ENCODE peak calls at places on chromosomes 2 and 18, in four cellular contexts. A is sigmoid colon, U is SK-N-SH, S is transverse colon. T is an unnamed sample.

GRCh38 chr2:181117176-181117925 is 136.9 kb downstream of the UBE2E3 start:
- DNase-seq in S (no peak), A (no peak), U (no peak), T (no peak)

GRCh38 chr18:75785175-75785574 is 357.7 kb upstream of the SMIM21 start:
- DNase-seq in A (no peak), U (no peak), S (no peak), T (no peak)

GRCh38 chr18:77042583-77042982 is 90.0 kb downstream of the MBP start:
- DNase-seq in A (no peak), S (no peak), U (no peak), T (no peak)

GRCh38 chr18:22432672-22433137 is 15.0 kb upstream of the CTAGE1 start:
- DNase-seq in A (peak), U (no peak), S (peak), T (peak)

GRCh38 chr2:98445167-98445522 is 487 bp downstream of the INPP4A start:
- DNase-seq in U (no peak), A (no peak), S (no peak), T (no peak)

GRCh38 chr18:26646897-26647296 is 98.5 kb upstream of the KCTD1 start:
- DNase-seq in U (no peak), S (no peak), A (no peak), T (no peak)

GRCh38 chr2:238747114-238747513 is 100.8 kb upstream of the TWIST2 start:
- DNase-seq in S (no peak), A (no peak), U (no peak), T (no peak)

GRCh38 chr2:31216734-31217133 is 581 bp downstream of the CAPN14 start:
- DNase-seq in U (no peak), A (no peak), S (no peak), T (no peak)

GRCh38 chr2:1515986-1516797 is 102.9 kb downstream of the TPO start:
- DNase-seq in U (no peak), S (no peak), A (peak), T (no peak)

GRCh38 chr2:38690499-38691420 is 24.8 kb downstream of the GALM start:
- DNase-seq in A (no peak), U (peak), S (peak), T (no peak)

GRCh38 chr2:115162454-115163293 is 720.2 kb downstream of the DPP10 start:
- DNase-seq in A (no peak), S (no peak), U (peak), T (no peak)

GRCh38 chr2:84152471-84152870 is 306.6 kb downstream of the SUCLG1 start:
- DNase-seq in U (no peak), S (no peak), A (no peak), T (no peak)

GRCh38 chr2:23606196-23606595 is 221.2 kb downstream of the KLHL29 start:
- DNase-seq in S (no peak), U (no peak), A (peak), T (no peak)

GRCh38 chr2:171999125-171999524 is 628 bp upstream of the METAP1D start:
- DNase-seq in S (no peak), A (no peak), U (no peak), T (no peak)

GRCh38 chr2:239106314-239106908 is 258.5 kb downstream of the TWIST2 start:
- DNase-seq in U (peak), S (peak), A (no peak), T (no peak)

GRCh38 chr2:24969784-24970183 is 2.0 kb downstream of the DNAJC27 start:
- DNase-seq in U (no peak), A (no peak), S (no peak), T (no peak)

GRCh38 chr2:149972039-149972438 is 384.5 kb upstream of the MMADHC start:
- DNase-seq in A (no peak), U (no peak), S (no peak), T (no peak)

GRCh38 chr2:28276076-28276618 is 116.5 kb upstream of the FOSL2 start:
- DNase-seq in S (no peak), A (no peak), U (no peak), T (no peak)

GRCh38 chr2:160368988-160369935 is 124.3 kb downstream of the RBMS1 start:
- DNase-seq in U (no peak), S (no peak), A (no peak), T (no peak)

GRCh38 chr18:76819411-76820136 is 2.8 kb upstream of the ZNF236 start:
- DNase-seq in S (no peak), U (no peak), A (peak), T (no peak)

GRCh38 chr2:128306081-128306930 is 12.4 kb downstream of the HS6ST1 start:
- DNase-seq in U (no peak), S (peak), A (peak), T (peak)

GRCh38 chr2:128304330-128304714 is 14.3 kb downstream of the HS6ST1 start:
- DNase-seq in S (no peak), U (no peak), A (peak), T (no peak)

GRCh38 chr2:128304715-128305554 is 13.7 kb downstream of the HS6ST1 start:
- DNase-seq in A (peak), S (peak), U (no peak), T (peak)

GRCh38 chr2:128306931-128307460 is 11.7 kb downstream of the HS6ST1 start:
- DNase-seq in A (peak), U (no peak), S (no peak), T (peak)

GRCh38 chr2:128305555-128306080 is 13.1 kb downstream of the HS6ST1 start:
- DNase-seq in U (no peak), A (peak), S (no peak), T (no peak)
- H3K27ac ChIP-seq in U (peak), A (peak), S (peak), T (peak)

DNA sequence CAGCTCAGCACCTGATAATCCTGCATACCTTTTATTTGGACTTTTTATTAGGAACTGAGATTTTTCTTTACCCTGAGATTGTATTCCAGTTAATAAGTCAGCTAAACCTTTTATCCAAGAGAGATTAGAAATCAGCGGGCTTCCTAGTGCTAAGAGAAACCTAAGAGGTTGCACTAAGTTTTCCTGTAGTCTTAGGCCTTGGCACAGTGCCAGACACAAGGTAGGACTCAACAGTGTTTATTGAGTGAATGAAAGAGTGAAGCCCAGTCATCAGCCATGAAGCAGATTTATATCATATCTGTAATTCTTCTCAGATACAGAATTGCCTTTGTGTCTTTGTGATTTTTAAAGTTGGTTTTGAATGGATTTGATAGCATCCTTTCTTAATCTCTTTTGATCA is 13.6 kb downstream of the OTX1 start:
- DNase-seq in S (no peak), A (no peak), U (no peak), T (no peak)
- TF ChIP-seq EP300 in S (no peak), A (no peak), U (no peak), T (no peak)

GRCh38 chr18:29436459-29436858 is 1259.5 kb upstream of the CDH2 start:
- DNase-seq in A (no peak), U (no peak), S (no peak), T (no peak)
- TF ChIP-seq CTCF in A (no peak), U (no peak), S (no peak), T (no peak)

GRCh38 chr2:144522741-144523605 is 3.1 kb upstream of the ZEB2 start:
- DNase-seq in S (no peak), U (peak), A (no peak), T (peak)
- H3K27ac ChIP-seq in S (peak), U (peak), A (peak), T (peak)

DNA sequence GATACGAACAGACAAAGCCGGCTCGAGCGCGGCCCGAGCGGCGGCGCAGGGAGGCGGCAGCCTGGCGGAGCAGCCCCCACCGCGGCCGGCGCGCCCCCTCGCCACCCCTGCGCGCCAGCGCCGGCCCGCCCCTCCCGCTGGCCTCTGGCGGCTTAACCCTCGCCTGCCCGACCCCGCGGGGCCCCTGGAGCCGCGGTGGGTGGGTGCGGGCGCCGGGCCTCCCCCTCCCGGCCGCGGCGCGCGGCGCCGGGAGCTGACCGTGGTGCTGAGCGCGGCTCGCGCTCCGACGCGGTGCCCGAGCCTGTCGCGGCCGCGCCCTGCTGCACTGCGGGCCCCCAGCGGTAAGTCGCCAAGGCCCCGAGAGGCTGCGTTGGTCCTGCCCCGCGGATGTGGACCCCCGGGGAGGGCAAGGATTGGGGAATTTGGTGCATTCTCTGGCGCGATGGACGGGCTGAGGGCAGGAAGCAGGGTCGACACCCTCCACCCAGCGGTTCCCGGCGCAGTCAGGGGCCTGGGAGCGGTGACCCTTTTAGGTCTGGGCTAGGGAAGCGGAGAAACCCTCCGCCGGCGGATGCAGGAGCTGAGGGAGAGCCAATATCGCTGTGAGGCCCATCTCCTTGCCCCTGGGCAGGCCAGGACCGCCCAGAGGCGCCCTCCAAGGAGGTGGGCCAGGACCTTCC is 841 bp downstream of the AMER3 start:
- DNase-seq in S (no peak), U (peak), A (no peak), T (no peak)
- TF ChIP-seq EP300 in S (no peak), U (no peak), A (no peak), T (no peak)